ENCODE peak calls at places on chromosomes 4 and X, in five cellular contexts. One of them, this sample, is unnamed.

GRCh38 chr4:147813107-147813773 is 81.4 kb downstream of the ARHGAP10 start:
- DNase-seq in neuronal stem cell: no peak
- DNase-seq in H9: no peak
- DNase-seq in H1: no peak
- DNase-seq in trophoblast cell: no peak
- DNase-seq in this sample: no peak

GRCh38 chr4:99047710-99048109 is 40.9 kb downstream of the ADH5 start:
- DNase-seq in H9: no peak
- DNase-seq in H1: no peak
- DNase-seq in neuronal stem cell: no peak
- DNase-seq in trophoblast cell: no peak
- DNase-seq in this sample: no peak

GRCh38 chr4:120156115-120156718 is 89.6 kb upstream of the MAD2L1 start:
- DNase-seq in H1: peak; percentile 5
- DNase-seq in H9: no peak
- DNase-seq in neuronal stem cell: peak; percentile 69
- DNase-seq in trophoblast cell: peak; percentile 87
- DNase-seq in this sample: peak; percentile 69

GRCh38 chrX:131746491-131746968 is 202.7 kb downstream of the OR13H1 start:
- DNase-seq in H9: peak; percentile 50
- DNase-seq in H1: no peak
- DNase-seq in neuronal stem cell: no peak
- DNase-seq in trophoblast cell: peak; percentile 98
- DNase-seq in this sample: no peak

GRCh38 chrX:10039821-10040793 is 72.9 kb downstream of the CLDN34 start:
- DNase-seq in neuronal stem cell: no peak
- DNase-seq in H9: no peak
- DNase-seq in trophoblast cell: peak; percentile 49
- DNase-seq in H1: no peak
- DNase-seq in this sample: peak; percentile 47

GRCh38 chrX:110759785-110760184 is 35.8 kb downstream of the CHRDL1 start:
- DNase-seq in H1: no peak
- DNase-seq in neuronal stem cell: no peak
- DNase-seq in H9: no peak
- DNase-seq in trophoblast cell: no peak
- DNase-seq in this sample: no peak

GRCh38 chrX:70922776-70923473 is 8.0 kb downstream of the SLC7A3 start:
- DNase-seq in H9: no peak
- DNase-seq in neuronal stem cell: no peak
- DNase-seq in trophoblast cell: no peak
- DNase-seq in H1: no peak
- DNase-seq in this sample: no peak

GRCh38 chr4:107991945-107992625 is 2.4 kb downstream of the HADH start:
- DNase-seq in H1: no peak
- DNase-seq in trophoblast cell: no peak
- DNase-seq in H9: no peak
- DNase-seq in neuronal stem cell: no peak
- DNase-seq in this sample: peak; percentile 37

GRCh38 chrX:63250253-63250868 is 100.8 kb downstream of the SPIN4 start:
- DNase-seq in H1: no peak
- DNase-seq in H9: peak; percentile 38
- DNase-seq in neuronal stem cell: peak; percentile 39
- DNase-seq in trophoblast cell: peak; percentile 83
- DNase-seq in this sample: peak; percentile 78

GRCh38 chr4:148311493-148311892 is 130.7 kb downstream of the NR3C2 start:
- DNase-seq in trophoblast cell: peak; percentile 71
- DNase-seq in neuronal stem cell: no peak
- DNase-seq in H1: no peak
- DNase-seq in H9: no peak
- DNase-seq in this sample: peak; percentile 7

GRCh38 chr4:88101165-88101564 is 57.3 kb downstream of the ABCG2 start:
- DNase-seq in trophoblast cell: no peak
- DNase-seq in H9: no peak
- DNase-seq in neuronal stem cell: no peak
- DNase-seq in H1: no peak
- DNase-seq in this sample: no peak

GRCh38 chr4:182325397-182325796 is 82.2 kb downstream of the TENM3 start:
- DNase-seq in H1: no peak
- DNase-seq in neuronal stem cell: no peak
- DNase-seq in trophoblast cell: no peak
- DNase-seq in H9: no peak
- DNase-seq in this sample: no peak

GRCh38 chrX:72236841-72237240 is 2.0 kb downstream of the ERCC6L start:
- DNase-seq in trophoblast cell: no peak
- DNase-seq in H1: no peak
- DNase-seq in H9: no peak
- DNase-seq in neuronal stem cell: no peak
- DNase-seq in this sample: no peak

GRCh38 chr4:7759221-7759620 is 180.4 kb downstream of the AFAP1 start:
- DNase-seq in neuronal stem cell: no peak
- DNase-seq in trophoblast cell: no peak
- DNase-seq in H1: no peak
- DNase-seq in H9: no peak
- DNase-seq in this sample: no peak

GRCh38 chr4:39706334-39706733 is 8.4 kb downstream of the UBE2K start:
- DNase-seq in H1: no peak
- DNase-seq in neuronal stem cell: no peak
- DNase-seq in H9: no peak
- DNase-seq in trophoblast cell: peak; percentile 94
- DNase-seq in this sample: peak; percentile 85

GRCh38 chr4:31026216-31026615 is 306.0 kb downstream of the PCDH7 start:
- DNase-seq in H9: no peak
- DNase-seq in trophoblast cell: no peak
- DNase-seq in neuronal stem cell: no peak
- DNase-seq in H1: no peak
- DNase-seq in this sample: no peak

GRCh38 chr4:96102541-96103018 is 262.7 kb downstream of the PDHA2 start:
- DNase-seq in trophoblast cell: peak; percentile 68
- DNase-seq in H1: no peak
- DNase-seq in H9: no peak
- DNase-seq in neuronal stem cell: no peak
- DNase-seq in this sample: peak; percentile 11

GRCh38 chrX:11555759-11556158 is 110.0 kb downstream of the ARHGAP6 start:
- DNase-seq in H9: no peak
- DNase-seq in trophoblast cell: peak; percentile 13
- DNase-seq in neuronal stem cell: no peak
- DNase-seq in H1: no peak
- DNase-seq in this sample: peak; percentile 2

GRCh38 chr4:5545271-5545670 is 163.1 kb downstream of the EVC2 start:
- DNase-seq in H9: no peak
- DNase-seq in trophoblast cell: no peak
- DNase-seq in neuronal stem cell: no peak
- DNase-seq in H1: no peak
- DNase-seq in this sample: no peak

DNA sequence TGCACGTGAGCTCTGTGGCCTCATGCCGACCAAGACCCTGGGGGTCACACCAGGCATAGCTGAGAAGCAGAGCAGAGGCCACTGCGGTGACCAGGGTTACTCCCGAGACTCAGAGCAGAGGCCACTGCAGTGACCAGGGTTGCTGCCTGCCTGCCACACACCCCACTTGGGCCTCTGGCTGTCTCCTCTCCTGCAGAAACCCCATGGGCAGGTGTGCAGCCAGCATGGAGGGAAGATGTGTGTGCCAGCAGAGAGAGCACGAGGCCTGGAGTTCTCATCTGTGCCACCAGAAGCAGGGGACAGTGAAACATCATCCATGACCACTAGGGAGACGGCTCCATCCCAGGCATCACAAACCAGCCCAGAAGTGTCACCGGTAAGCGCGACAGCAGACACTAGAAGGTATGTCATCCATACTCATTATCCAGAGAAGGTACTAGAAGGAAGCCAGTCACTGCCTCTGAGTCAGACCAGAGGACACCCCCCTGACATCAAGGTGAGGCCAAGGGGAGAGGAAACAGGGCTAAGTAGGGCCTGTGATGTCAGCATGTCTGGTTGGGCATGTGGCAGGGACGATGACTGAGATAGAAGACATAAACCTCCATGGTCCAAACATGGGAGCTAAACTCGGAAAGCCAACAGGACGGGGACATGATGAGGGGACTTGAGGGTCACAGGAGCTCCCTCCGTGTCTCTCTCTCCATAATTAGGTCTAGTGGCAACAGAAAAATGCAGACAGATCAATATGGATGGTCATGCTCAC is 24.2 kb upstream of the SPON2 start:
- DNase-seq in trophoblast cell: no peak
- DNase-seq in H1: no peak
- DNase-seq in neuronal stem cell: no peak
- DNase-seq in H9: no peak
- DNase-seq in this sample: no peak
- H3K14ac ChIP-seq in trophoblast cell: no peak overlapping the region
- H3K14ac ChIP-seq in H1: no peak overlapping the region
- H3K14ac ChIP-seq in neuronal stem cell: no peak overlapping the region
- H3K14ac ChIP-seq in H9: no peak overlapping the region
- H3K14ac ChIP-seq in this sample: no peak overlapping the region

DNA sequence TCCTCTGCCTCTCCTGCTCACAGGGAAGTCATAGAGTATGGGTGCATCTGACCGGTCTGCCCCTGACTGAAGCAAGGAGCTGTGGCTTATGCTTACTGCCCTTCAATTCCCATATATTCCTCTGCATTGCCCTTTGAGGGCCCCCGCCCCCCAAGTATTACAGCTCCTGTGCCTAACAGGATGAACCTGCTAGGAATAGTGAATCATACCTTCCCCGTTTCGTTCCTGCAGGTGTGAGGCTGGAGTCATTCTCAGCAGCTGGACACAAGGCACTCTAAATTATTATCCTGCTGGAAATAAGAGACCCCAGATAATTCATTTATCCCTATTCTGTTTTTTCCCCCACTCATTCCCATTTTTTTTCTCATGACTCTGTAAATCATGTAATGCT is 2.4 kb downstream of the KIT start:
- DNase-seq in neuronal stem cell: no peak
- DNase-seq in H9: no peak
- DNase-seq in H1: no peak
- DNase-seq in trophoblast cell: no peak
- DNase-seq in this sample: no peak
- H2BK12ac ChIP-seq in neuronal stem cell: no peak overlapping the region
- H2BK12ac ChIP-seq in H9: no peak overlapping the region
- H2BK12ac ChIP-seq in H1: no peak overlapping the region
- H2BK12ac ChIP-seq in trophoblast cell: no peak overlapping the region
- H2BK12ac ChIP-seq in this sample: no peak overlapping the region

GRCh38 chr4:128548381-128548780 is 260.8 kb upstream of the PGRMC2 start:
- DNase-seq in H9: no peak
- DNase-seq in neuronal stem cell: no peak
- DNase-seq in H1: no peak
- DNase-seq in trophoblast cell: no peak
- DNase-seq in this sample: no peak

GRCh38 chr4:128550060-128550459 is 259.4 kb upstream of the JADE1 start:
- DNase-seq in neuronal stem cell: no peak
- DNase-seq in trophoblast cell: no peak
- DNase-seq in H9: no peak
- DNase-seq in H1: no peak
- DNase-seq in this sample: no peak

GRCh38 chr4:128553665-128554515 is 255.6 kb upstream of the JADE1 start:
- DNase-seq in H1: no peak
- DNase-seq in H9: no peak
- DNase-seq in trophoblast cell: peak; percentile 85
- DNase-seq in neuronal stem cell: no peak
- DNase-seq in this sample: no peak

GRCh38 chr4:128549636-128550035 is 259.9 kb upstream of the JADE1 start:
- DNase-seq in trophoblast cell: no peak
- DNase-seq in H1: no peak
- DNase-seq in H9: no peak
- DNase-seq in neuronal stem cell: no peak
- DNase-seq in this sample: no peak

DNA sequence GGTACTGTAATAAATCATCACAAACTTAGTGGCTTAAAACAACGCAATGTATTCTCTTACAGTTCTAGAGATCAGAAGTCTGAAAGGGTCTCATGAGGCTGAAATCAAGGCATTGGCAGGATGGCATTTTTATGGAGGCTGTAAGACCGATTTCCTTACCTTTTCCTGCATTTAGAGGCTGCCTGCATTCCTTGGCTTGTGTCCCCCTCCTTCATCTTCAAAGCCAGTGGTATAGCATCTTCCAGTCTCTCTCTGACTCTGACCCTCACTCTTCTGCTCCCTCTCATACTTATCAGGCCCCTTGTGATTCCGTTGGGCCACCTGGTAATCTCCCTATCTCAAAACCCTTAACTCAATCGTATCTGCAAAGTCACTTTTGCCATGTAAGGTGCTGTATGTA is 258.2 kb upstream of the JADE1 start:
- DNase-seq in H1: no peak
- DNase-seq in trophoblast cell: no peak
- DNase-seq in neuronal stem cell: no peak
- DNase-seq in H9: no peak
- DNase-seq in this sample: no peak
- H2AK5ac ChIP-seq in H1: no peak overlapping the region
- H2AK5ac ChIP-seq in trophoblast cell: no peak overlapping the region
- H2AK5ac ChIP-seq in neuronal stem cell: no peak overlapping the region
- H2AK5ac ChIP-seq in H9: no peak overlapping the region
- H2AK5ac ChIP-seq in this sample: peak overlapping the region; percentile 88

DNA sequence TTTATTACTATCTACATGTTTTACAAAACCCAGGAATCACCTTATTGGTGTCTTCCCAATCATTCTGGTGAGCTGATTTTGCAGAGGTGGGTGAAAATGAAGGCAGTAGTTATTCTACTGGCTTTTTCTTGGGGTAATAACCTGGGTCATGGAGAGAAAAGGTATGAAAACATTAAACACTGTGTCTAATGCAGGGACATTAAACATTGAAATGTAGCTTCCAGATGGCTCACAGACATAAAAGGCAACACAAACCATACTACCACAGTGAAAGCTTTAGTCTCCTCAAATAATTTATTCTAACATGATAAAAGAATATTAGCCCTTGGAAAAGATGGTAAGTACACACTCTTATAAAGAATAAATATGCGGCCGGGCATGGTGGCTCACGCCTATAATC is 8.0 kb downstream of the SETD7 start:
- DNase-seq in H9: no peak
- DNase-seq in neuronal stem cell: no peak
- DNase-seq in trophoblast cell: no peak
- DNase-seq in H1: no peak
- DNase-seq in this sample: no peak
- H3K14ac ChIP-seq in H9: no peak overlapping the region
- H3K14ac ChIP-seq in neuronal stem cell: no peak overlapping the region
- H3K14ac ChIP-seq in trophoblast cell: no peak overlapping the region
- H3K14ac ChIP-seq in H1: no peak overlapping the region
- H3K14ac ChIP-seq in this sample: no peak overlapping the region

DNA sequence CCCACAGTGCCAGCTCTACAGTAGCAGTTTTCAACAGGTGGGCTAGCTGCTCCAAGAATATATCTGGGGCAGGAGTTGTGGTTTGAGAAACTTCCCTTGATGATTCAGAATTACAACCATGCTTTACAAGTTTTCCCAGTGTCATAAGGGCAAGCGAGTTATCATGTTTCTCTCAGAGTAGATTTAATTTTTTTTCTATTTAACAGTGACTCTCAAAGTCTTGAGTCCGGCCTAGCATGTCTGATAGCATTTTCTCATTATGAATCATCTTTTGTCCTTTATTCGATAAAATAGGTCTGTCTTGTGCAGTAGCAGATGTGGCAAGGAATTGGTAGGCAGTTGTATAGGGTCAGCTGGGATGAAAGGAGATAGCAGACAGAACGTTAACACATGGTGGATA is 62.2 kb upstream of the SPANXD start:
- DNase-seq in H9: no peak
- DNase-seq in trophoblast cell: peak; percentile 48
- DNase-seq in neuronal stem cell: no peak
- DNase-seq in H1: no peak
- DNase-seq in this sample: no peak
- H2BK12ac ChIP-seq in H9: no peak overlapping the region
- H2BK12ac ChIP-seq in trophoblast cell: no peak overlapping the region
- H2BK12ac ChIP-seq in neuronal stem cell: no peak overlapping the region
- H2BK12ac ChIP-seq in H1: no peak overlapping the region
- H2BK12ac ChIP-seq in this sample: no peak overlapping the region